ENCODE peak calls at places on chromosomes 1 and 21, in four cellular contexts. O, G, C and V are unnamed samples.

GRCh38 chr1:53046930-53047329 is 15.1 kb upstream of the PODN start:
- DNase-seq in O (no peak), G (peak), C (no peak), V (peak)

GRCh38 chr1:169595764-169596711 is 9.8 kb upstream of the F5 start:
- DNase-seq in O (no peak), G (peak), C (no peak), V (peak)

GRCh38 chr1:87045757-87046422 is 131.5 kb downstream of the HS2ST1 start:
- DNase-seq in O (no peak), G (no peak), C (no peak), V (no peak)

GRCh38 chr1:236269439-236269838 is 12.3 kb downstream of the ERO1B start:
- DNase-seq in O (no peak), G (no peak), C (no peak), V (no peak)

GRCh38 chr1:198929961-198930599 is 291.2 kb downstream of the PTPRC start:
- DNase-seq in O (no peak), G (peak), C (no peak), V (peak)

GRCh38 chr21:29166853-29167252 is 36.4 kb downstream of the MAP3K7CL start:
- DNase-seq in O (no peak), G (no peak), C (no peak), V (no peak)

GRCh38 chr21:26732442-26733221 is 112.6 kb downstream of the ADAMTS1 start:
- DNase-seq in O (no peak), G (peak), C (no peak), V (peak)

GRCh38 chr1:100735244-100735643 is 15.7 kb downstream of the VCAM1 start:
- DNase-seq in O (no peak), G (no peak), C (no peak), V (no peak)

GRCh38 chr1:22652881-22653316 is at the start of gene C1QB:
- DNase-seq in O (no peak), G (no peak), C (no peak), V (no peak)

GRCh38 chr21:45724345-45724961 is 80.9 kb downstream of the PCBP3 start:
- DNase-seq in O (no peak), G (no peak), C (no peak), V (no peak)

GRCh38 chr1:16012590-16013219 is 5.1 kb downstream of the HSPB7 start:
- DNase-seq in O (no peak), G (peak), C (no peak), V (peak)

GRCh38 chr1:4510276-4510691 is 144.1 kb upstream of the AJAP1 start:
- DNase-seq in O (no peak), G (no peak), C (no peak), V (no peak)

GRCh38 chr1:14800500-14801069 is 202.1 kb downstream of the KAZN start:
- DNase-seq in O (no peak), G (no peak), C (no peak), V (no peak)

GRCh38 chr1:54009406-54009805 is 8.6 kb downstream of the LDLRAD1 start:
- DNase-seq in O (no peak), G (no peak), C (no peak), V (no peak)

GRCh38 chr21:34771512-34772028 is 102.8 kb downstream of the CLIC6 start:
- DNase-seq in O (peak), G (peak), C (no peak), V (peak)

GRCh38 chr1:93672069-93672468 is 9.6 kb downstream of the BCAR3 start:
- DNase-seq in O (no peak), G (peak), C (no peak), V (peak)

GRCh38 chr1:17451731-17452130 is 12.3 kb upstream of the RCC2 start:
- DNase-seq in O (no peak), G (no peak), C (no peak), V (no peak)

GRCh38 chr1:109661391-109661790 is 5.5 kb downstream of the GSTM4 start:
- DNase-seq in O (no peak), G (no peak), C (no peak), V (no peak)

GRCh38 chr1:54604572-54605370 is 18.6 kb downstream of the FAM151A start:
- DNase-seq in O (no peak), G (no peak), C (no peak), V (no peak)

GRCh38 chr1:55962472-55962871 is 616.9 kb downstream of the PLPP3 start:
- DNase-seq in O (no peak), G (no peak), C (no peak), V (no peak)

GRCh38 chr1:234581063-234581714 is 28.8 kb downstream of the IRF2BP2 start:
- DNase-seq in O (no peak), G (no peak), C (no peak), V (no peak)

GRCh38 chr1:58818075-58818474 is 34.2 kb upstream of the JUN start:
- DNase-seq in O (peak), G (peak), C (no peak), V (peak)

GRCh38 chr1:43418858-43419257 is 29.2 kb downstream of the SZT2 start:
- DNase-seq in O (no peak), G (no peak), C (no peak), V (no peak)

GRCh38 chr1:8211620-8212442 is 106.1 kb upstream of the SLC45A1 start:
- DNase-seq in O (peak), G (peak), C (no peak), V (peak)

GRCh38 chr1:157176591-157177121 is 38.5 kb upstream of the ETV3 start:
- DNase-seq in O (no peak), G (no peak), C (no peak), V (no peak)

GRCh38 chr1:241842565-241842964 is 5.4 kb upstream of the EXO1 start:
- DNase-seq in O (no peak), G (peak), C (no peak), V (peak)

GRCh38 chr1:36457691-36458090 is 6.5 kb downstream of the MRPS15 start:
- DNase-seq in O (no peak), G (no peak), C (no peak), V (no peak)

GRCh38 chr21:44416193-44416592 is 39.1 kb upstream of the LRRC3 start:
- DNase-seq in O (no peak), G (no peak), C (no peak), V (no peak)

GRCh38 chr21:42566524-42567180 is 53.0 kb downstream of the SLC37A1 start:
- DNase-seq in O (no peak), G (no peak), C (no peak), V (no peak)

GRCh38 chr1:84086189-84086588 is 57.9 kb upstream of the PRKACB start:
- DNase-seq in O (no peak), G (no peak), C (no peak), V (no peak)

GRCh38 chr1:67270569-67270968 is 37.1 kb upstream of the IL12RB2 start:
- DNase-seq in O (no peak), G (no peak), C (no peak), V (no peak)

GRCh38 chr1:228039006-228039481 is 32.2 kb downstream of the WNT3A start:
- DNase-seq in O (no peak), G (no peak), C (no peak), V (no peak)

GRCh38 chr1:188089461-188089860 is 1260.7 kb downstream of the PLA2G4A start:
- DNase-seq in O (no peak), G (peak), C (no peak), V (no peak)

GRCh38 chr1:229661897-229662296 is 35.9 kb downstream of the URB2 start:
- DNase-seq in O (no peak), G (no peak), C (no peak), V (no peak)

GRCh38 chr1:226870026-226870322 is 442 bp upstream of the PSEN2 start:
- DNase-seq in O (no peak), G (peak), C (no peak), V (no peak)

GRCh38 chr1:241776911-241777310 is 71.1 kb upstream of the EXO1 start:
- DNase-seq in O (no peak), G (peak), C (no peak), V (no peak)

GRCh38 chr1:89070509-89070908 is 5.5 kb upstream of the GBP1 start:
- DNase-seq in O (no peak), G (no peak), C (no peak), V (no peak)